ENCODE peak calls at places on chromosomes 5 and 9, in ten cellular contexts. V is astrocyte of the spinal cord; N is RKO; Z is HEK293T; U is breast epithelium; C is tibial nerve; A is A172; Y is cardiac fibroblast; E is stimulated activated CD4-positive, alpha-beta T cell treated with anti-CD3 and anti-CD28 coated beads, Interleukin-12 subunit alpha, Interleukin-12 subunit beta, amount 100 ng/mL, for 24 hours; S is lung. W is an unnamed sample.

GRCh38 chr5:131225282-131225974 is 38.4 kb upstream of the CDC42SE2 start:
- DNase-seq in S (no peak), Z (no peak), C (no peak), A (no peak), E (no peak), V (no peak), Y (no peak), U (no peak), N (no peak), W (no peak)

GRCh38 chr9:1231998-1232919 is 182.1 kb downstream of the DMRT2 start:
- DNase-seq in E (no peak), S (peak), U (peak), C (peak), Z (no peak), A (peak), Y (peak), N (peak), V (peak), W (no peak)

GRCh38 chr5:14041528-14042184 is 97.2 kb upstream of the DNAH5 start:
- DNase-seq in C (no peak), A (no peak), V (no peak), U (no peak), S (no peak), Z (no peak), N (no peak), E (no peak), Y (peak), W (no peak)

GRCh38 chr9:71249729-71250317 is 128.4 kb upstream of the TRPM3 start:
- DNase-seq in S (no peak), Z (peak), A (peak), C (no peak), V (peak), U (no peak), E (no peak), N (peak), Y (peak), W (peak)

GRCh38 chr5:150946351-150946905 is 41.6 kb upstream of the ZNF300 start:
- DNase-seq in N (no peak), V (peak), S (peak), Z (no peak), E (no peak), C (peak), A (no peak), U (peak), Y (peak), W (peak)

GRCh38 chr5:115816226-115817042 is at the start of gene CDO1:
- DNase-seq in A (no peak), Z (peak), S (no peak), Y (peak), N (no peak), U (peak), E (no peak), C (peak), V (peak), W (no peak)

GRCh38 chr9:29213374-29214161 is 1640.3 kb upstream of the C9orf72 start:
- DNase-seq in A (no peak), N (no peak), Z (peak), U (no peak), V (peak), Y (no peak), C (no peak), S (no peak), E (no peak), W (no peak)

GRCh38 chr9:76637426-76637825 is 126.8 kb upstream of the PCA3 start:
- DNase-seq in S (no peak), V (no peak), A (no peak), C (no peak), E (no peak), U (no peak), Z (no peak), N (no peak), Y (peak), W (no peak)

GRCh38 chr5:74621492-74621891 is 19.0 kb downstream of the ENC1 start:
- DNase-seq in V (no peak), A (no peak), E (no peak), Z (no peak), U (no peak), S (no peak), C (no peak), Y (no peak), N (no peak), W (no peak)

GRCh38 chr5:11062379-11062778 is 301.3 kb upstream of the DAP start:
- DNase-seq in V (peak), Y (no peak), Z (no peak), E (no peak), N (peak), S (no peak), A (peak), C (no peak), U (no peak), W (peak)

GRCh38 chr9:137070906-137071275 is 534 bp upstream of the SAPCD2 start:
- DNase-seq in C (peak), U (no peak), V (no peak), A (peak), Z (no peak), N (peak), Y (no peak), S (no peak), E (no peak), W (no peak)

GRCh38 chr9:117448066-117448465 is 33.2 kb upstream of the ASTN2 start:
- DNase-seq in Z (peak), S (no peak), E (no peak), N (no peak), C (no peak), Y (no peak), V (no peak), U (no peak), A (no peak), W (no peak)

GRCh38 chr9:16505159-16505558 is 365.3 kb downstream of the BNC2 start:
- DNase-seq in E (no peak), Z (no peak), N (no peak), Y (peak), V (peak), C (no peak), S (no peak), U (no peak), A (peak), W (peak)

GRCh38 chr9:133886563-133887501 is 105.3 kb downstream of the VAV2 start:
- DNase-seq in N (no peak), U (no peak), S (no peak), Y (no peak), Z (no peak), C (no peak), V (no peak), E (no peak), A (no peak), W (no peak)

GRCh38 chr5:143494595-143494994 is 91.1 kb upstream of the NR3C1 start:
- DNase-seq in Y (no peak), Z (no peak), U (no peak), C (no peak), A (no peak), N (no peak), E (no peak), S (no peak), V (no peak), W (no peak)

GRCh38 chr5:157484768-157485167 is 24.8 kb downstream of the NIPAL4 start:
- DNase-seq in A (no peak), S (peak), Y (peak), C (peak), V (no peak), Z (no peak), U (no peak), E (no peak), N (no peak), W (no peak)

GRCh38 chr5:174724484-174725260 is at the start of gene MSX2:
- DNase-seq in S (peak), A (no peak), Z (peak), Y (peak), E (peak), U (peak), N (peak), C (peak), V (peak), W (peak)

GRCh38 chr5:67337751-67338150 is 141.2 kb upstream of the CD180 start:
- DNase-seq in V (no peak), E (no peak), C (no peak), Z (no peak), Y (no peak), S (no peak), U (no peak), A (no peak), N (no peak), W (no peak)

GRCh38 chr9:105054488-105054887 is 126.5 kb upstream of the ABCA1 start:
- DNase-seq in N (peak), Y (peak), S (no peak), V (peak), C (no peak), E (no peak), Z (no peak), A (peak), U (no peak), W (no peak)

GRCh38 chr9:136081113-136081825 is 13.8 kb downstream of the NACC2 start:
- DNase-seq in Y (peak), E (no peak), Z (no peak), A (no peak), S (no peak), U (no peak), N (no peak), C (no peak), V (no peak), W (no peak)